ENCODE peak calls at places on chromosomes 5 and 9, in five cellular contexts. One of them, this sample, is unnamed.
A peak's percentile ranks its signal among the peaks of the same experiment; 100 is the strongest.

GRCh38 chr9:69248005-69248404 is 73.9 kb downstream of the TJP2 start:
- ATAC-seq in upper lobe of left lung: no peak
- ATAC-seq in GM12878: no peak
- ATAC-seq in K562: no peak
- ATAC-seq in HepG2: peak; percentile 19
- ATAC-seq in this sample: no peak

GRCh38 chr5:1905108-1905507 is 22.4 kb upstream of the IRX4 start:
- ATAC-seq in HepG2: no peak
- ATAC-seq in GM12878: no peak
- ATAC-seq in K562: no peak
- ATAC-seq in upper lobe of left lung: no peak
- ATAC-seq in this sample: no peak

GRCh38 chr9:99359336-99359735 is 137.3 kb downstream of the SEC61B start:
- ATAC-seq in K562: no peak
- ATAC-seq in HepG2: no peak
- ATAC-seq in GM12878: no peak
- ATAC-seq in upper lobe of left lung: no peak
- ATAC-seq in this sample: no peak

GRCh38 chr9:125659954-125660353 is 47.1 kb downstream of the MAPKAP1 start:
- ATAC-seq in HepG2: no peak
- ATAC-seq in upper lobe of left lung: no peak
- ATAC-seq in GM12878: peak; percentile 82
- ATAC-seq in K562: no peak
- ATAC-seq in this sample: no peak

GRCh38 chr5:51378415-51378777 is 4.9 kb upstream of the ISL1 start:
- ATAC-seq in HepG2: no peak
- ATAC-seq in GM12878: no peak
- ATAC-seq in upper lobe of left lung: no peak
- ATAC-seq in K562: no peak
- ATAC-seq in this sample: no peak

GRCh38 chr5:112604741-112605390 is 132.8 kb upstream of the APC start:
- ATAC-seq in GM12878: peak; percentile 97
- ATAC-seq in HepG2: peak; percentile 98
- ATAC-seq in upper lobe of left lung: no peak
- ATAC-seq in K562: peak; percentile 97
- ATAC-seq in this sample: no peak

GRCh38 chr5:50564558-50564957 is 101.9 kb upstream of the PARP8 start:
- ATAC-seq in GM12878: peak; percentile 81
- ATAC-seq in upper lobe of left lung: no peak
- ATAC-seq in HepG2: no peak
- ATAC-seq in K562: no peak
- ATAC-seq in this sample: no peak

GRCh38 chr9:96040591-96041461 is 165.3 kb downstream of the ERCC6L2 start:
- ATAC-seq in K562: no peak
- ATAC-seq in upper lobe of left lung: no peak
- ATAC-seq in HepG2: peak; percentile 74
- ATAC-seq in GM12878: no peak
- ATAC-seq in this sample: peak; percentile 35

GRCh38 chr9:131737426-131737825 is 2.5 kb downstream of the RAPGEF1 start:
- ATAC-seq in K562: no peak
- ATAC-seq in upper lobe of left lung: no peak
- ATAC-seq in HepG2: no peak
- ATAC-seq in GM12878: peak; percentile 8
- ATAC-seq in this sample: no peak

GRCh38 chr5:180785151-180785781 is 17.3 kb downstream of the MGAT1 start:
- ATAC-seq in upper lobe of left lung: peak; percentile 38
- ATAC-seq in HepG2: peak; percentile 22
- ATAC-seq in GM12878: peak; percentile 13
- ATAC-seq in K562: no peak
- ATAC-seq in this sample: peak; percentile 46

GRCh38 chr9:109507421-109507838 is 9.3 kb upstream of the PTPN3 start:
- ATAC-seq in HepG2: peak; percentile 89
- ATAC-seq in upper lobe of left lung: no peak
- ATAC-seq in K562: no peak
- ATAC-seq in GM12878: no peak
- ATAC-seq in this sample: peak; percentile 68

GRCh38 chr9:129026442-129027223 is 1.5 kb downstream of the SH3GLB2 start:
- ATAC-seq in K562: peak; percentile 8
- ATAC-seq in HepG2: peak; percentile 34
- ATAC-seq in upper lobe of left lung: no peak
- ATAC-seq in GM12878: no peak
- ATAC-seq in this sample: no peak

GRCh38 chr5:125149503-125149902 is 403.1 kb upstream of the ZNF608 start:
- ATAC-seq in K562: no peak
- ATAC-seq in HepG2: no peak
- ATAC-seq in upper lobe of left lung: no peak
- ATAC-seq in GM12878: no peak
- ATAC-seq in this sample: no peak

GRCh38 chr9:90014421-90014820 is 409.6 kb downstream of the GADD45G start:
- ATAC-seq in HepG2: no peak
- ATAC-seq in GM12878: no peak
- ATAC-seq in upper lobe of left lung: no peak
- ATAC-seq in K562: no peak
- ATAC-seq in this sample: no peak

GRCh38 chr5:50853151-50853550 is 186.7 kb downstream of the PARP8 start:
- ATAC-seq in K562: no peak
- ATAC-seq in upper lobe of left lung: no peak
- ATAC-seq in GM12878: peak; percentile 82
- ATAC-seq in HepG2: no peak
- ATAC-seq in this sample: peak; percentile 39

GRCh38 chr5:111704452-111705085 is 52.4 kb downstream of the NREP start:
- ATAC-seq in GM12878: peak; percentile 67
- ATAC-seq in upper lobe of left lung: no peak
- ATAC-seq in HepG2: no peak
- ATAC-seq in K562: no peak
- ATAC-seq in this sample: no peak

GRCh38 chr9:104503440-104503839 is 623 bp upstream of the OR13F1 start:
- ATAC-seq in K562: no peak
- ATAC-seq in upper lobe of left lung: no peak
- ATAC-seq in HepG2: no peak
- ATAC-seq in GM12878: no peak
- ATAC-seq in this sample: no peak

GRCh38 chr9:84343111-84343521 is 2.6 kb upstream of the SLC28A3 start:
- ATAC-seq in K562: peak; percentile 89
- ATAC-seq in GM12878: no peak
- ATAC-seq in upper lobe of left lung: no peak
- ATAC-seq in HepG2: no peak
- ATAC-seq in this sample: no peak

GRCh38 chr9:124286292-124286931 is 28.7 kb downstream of the NEK6 start:
- ATAC-seq in GM12878: peak; percentile 76
- ATAC-seq in K562: no peak
- ATAC-seq in HepG2: no peak
- ATAC-seq in upper lobe of left lung: peak; percentile 21
- ATAC-seq in this sample: no peak

DNA sequence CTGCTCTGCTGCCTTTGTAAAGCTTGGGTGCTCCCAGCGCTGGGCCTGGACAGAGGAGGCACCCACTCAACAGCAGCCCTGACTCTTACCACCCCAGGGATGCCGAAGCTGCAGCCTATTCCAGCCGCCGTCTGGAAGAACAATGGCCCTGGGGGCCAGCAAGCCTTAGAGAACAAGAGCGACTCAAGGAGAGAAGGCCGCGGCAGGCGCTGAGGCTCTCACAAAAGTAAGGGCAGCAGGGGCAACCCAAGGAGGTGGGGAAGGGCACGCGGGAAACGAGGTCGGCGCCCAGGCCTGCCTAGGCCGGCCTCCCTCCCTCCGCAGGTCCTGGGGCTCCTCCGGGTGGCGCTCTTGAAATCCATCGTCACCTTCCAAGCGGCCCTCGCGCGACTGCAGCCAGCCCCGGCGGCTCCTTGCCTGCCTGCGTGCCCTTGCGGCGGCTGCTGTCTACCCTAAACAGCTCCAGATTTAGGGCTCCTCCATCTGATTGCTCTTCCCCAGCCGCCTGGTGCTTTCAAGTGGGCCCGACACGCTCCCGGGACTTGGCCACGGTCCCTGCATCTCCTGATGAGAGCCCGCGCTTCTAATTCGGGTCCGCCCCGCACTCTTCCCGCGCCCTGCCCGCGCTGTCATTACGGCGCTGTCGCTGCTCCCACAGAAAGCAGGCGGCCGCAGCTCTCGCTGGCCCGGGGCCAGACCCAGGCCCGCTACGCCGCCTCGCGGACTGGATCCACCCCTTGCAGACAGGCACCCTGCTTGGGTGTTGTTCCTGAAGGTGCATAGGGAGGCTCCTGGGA is 213.3 kb downstream of the SEMA6A start:
- ATAC-seq in HepG2: no peak
- ATAC-seq in K562: no peak
- ATAC-seq in GM12878: no peak
- ATAC-seq in upper lobe of left lung: no peak
- ATAC-seq in this sample: peak; percentile 65
- TF ChIP-seq CTCF in HepG2: no peak
- TF ChIP-seq CTCF in K562: no peak
- TF ChIP-seq CTCF in GM12878: no peak
- TF ChIP-seq CTCF in upper lobe of left lung: peak; percentile 17
- TF ChIP-seq CTCF in this sample: peak; percentile 30

GRCh38 chr9:35903049-35903448 is 3.0 kb upstream of the HRCT1 start:
- ATAC-seq in HepG2: no peak
- ATAC-seq in K562: peak; percentile 79
- ATAC-seq in upper lobe of left lung: no peak
- ATAC-seq in GM12878: peak; percentile 84
- ATAC-seq in this sample: no peak
- TF ChIP-seq POLR2AphosphoS5 in HepG2: no peak
- TF ChIP-seq POLR2AphosphoS5 in K562: no peak
- TF ChIP-seq POLR2AphosphoS5 in upper lobe of left lung: no peak
- TF ChIP-seq POLR2AphosphoS5 in GM12878: no peak
- TF ChIP-seq POLR2AphosphoS5 in this sample: no peak

GRCh38 chr9:80437825-80438224 is 866.1 kb downstream of the TLE4 start:
- ATAC-seq in K562: no peak
- ATAC-seq in GM12878: no peak
- ATAC-seq in upper lobe of left lung: no peak
- ATAC-seq in HepG2: no peak
- ATAC-seq in this sample: no peak

GRCh38 chr9:80440724-80441123 is 869.0 kb downstream of the TLE4 start:
- ATAC-seq in upper lobe of left lung: no peak
- ATAC-seq in K562: no peak
- ATAC-seq in HepG2: no peak
- ATAC-seq in GM12878: no peak
- ATAC-seq in this sample: no peak

GRCh38 chr9:80435591-80435990 is 863.8 kb downstream of the TLE4 start:
- ATAC-seq in GM12878: no peak
- ATAC-seq in HepG2: no peak
- ATAC-seq in K562: no peak
- ATAC-seq in upper lobe of left lung: no peak
- ATAC-seq in this sample: no peak
- TF ChIP-seq EP300 in GM12878: no peak
- TF ChIP-seq EP300 in HepG2: no peak
- TF ChIP-seq EP300 in K562: no peak
- TF ChIP-seq EP300 in upper lobe of left lung: no peak
- TF ChIP-seq EP300 in this sample: no peak

DNA sequence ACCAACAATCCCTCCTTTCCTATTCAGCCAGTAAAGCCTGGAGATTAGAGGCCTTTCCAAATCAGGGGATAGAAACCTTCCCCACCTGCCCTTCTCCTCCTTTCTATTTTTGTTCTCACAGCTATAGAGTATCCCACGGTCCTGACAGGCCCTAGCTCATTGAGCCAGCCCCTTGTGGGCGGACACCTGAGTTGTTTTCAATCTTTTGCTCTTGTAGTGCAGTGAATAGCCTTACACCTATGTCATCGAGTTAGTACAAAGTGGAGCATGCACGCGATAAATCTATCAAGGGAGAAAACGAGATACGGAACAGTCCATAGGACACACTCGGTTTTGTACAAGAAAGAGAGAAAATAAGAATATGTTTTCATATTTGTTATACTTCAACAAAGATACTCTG is 77.2 kb downstream of the TSPAN17 start:
- ATAC-seq in upper lobe of left lung: no peak
- ATAC-seq in GM12878: no peak
- ATAC-seq in K562: no peak
- ATAC-seq in HepG2: no peak
- ATAC-seq in this sample: no peak
- TF ChIP-seq CTCF in upper lobe of left lung: no peak
- TF ChIP-seq CTCF in GM12878: no peak
- TF ChIP-seq CTCF in K562: no peak
- TF ChIP-seq CTCF in HepG2: no peak
- TF ChIP-seq CTCF in this sample: no peak

GRCh38 chr9:133472753-133473378 is 6.0 kb downstream of the SLC2A6 start:
- ATAC-seq in K562: no peak
- ATAC-seq in HepG2: no peak
- ATAC-seq in GM12878: no peak
- ATAC-seq in upper lobe of left lung: no peak
- ATAC-seq in this sample: no peak
- TF ChIP-seq POLR2AphosphoS5 in K562: no peak
- TF ChIP-seq POLR2AphosphoS5 in HepG2: no peak
- TF ChIP-seq POLR2AphosphoS5 in GM12878: no peak
- TF ChIP-seq POLR2AphosphoS5 in upper lobe of left lung: no peak
- TF ChIP-seq POLR2AphosphoS5 in this sample: no peak

DNA sequence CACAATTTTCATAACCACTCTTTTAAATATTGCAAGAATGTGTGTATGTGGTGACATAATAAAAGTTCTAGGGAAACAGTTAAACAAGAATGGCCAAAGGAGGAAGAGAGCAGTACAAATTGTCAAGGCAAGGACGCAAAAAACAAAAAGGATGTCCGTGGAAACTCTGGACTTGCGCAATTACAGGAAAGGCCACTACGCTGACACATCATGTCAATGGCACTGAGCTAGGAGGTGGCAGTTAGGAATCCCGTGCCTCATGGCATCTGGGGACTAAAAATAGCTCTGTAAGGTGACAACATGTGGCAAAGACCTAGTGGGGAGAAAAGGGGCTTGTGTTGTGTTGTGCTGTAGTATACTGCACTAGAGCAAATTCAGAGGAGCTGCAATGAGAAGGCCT is 123.9 kb upstream of the STC2 start:
- ATAC-seq in HepG2: no peak
- ATAC-seq in K562: no peak
- ATAC-seq in upper lobe of left lung: no peak
- ATAC-seq in GM12878: no peak
- ATAC-seq in this sample: no peak
- TF ChIP-seq EP300 in HepG2: no peak
- TF ChIP-seq EP300 in K562: no peak
- TF ChIP-seq EP300 in upper lobe of left lung: no peak
- TF ChIP-seq EP300 in GM12878: no peak
- TF ChIP-seq EP300 in this sample: no peak

GRCh38 chr9:138022121-138022741 is 144.6 kb downstream of the CACNA1B start:
- ATAC-seq in upper lobe of left lung: no peak
- ATAC-seq in GM12878: peak; percentile 60
- ATAC-seq in K562: peak; percentile 83
- ATAC-seq in HepG2: peak; percentile 80
- ATAC-seq in this sample: no peak
- TF ChIP-seq CTCF in upper lobe of left lung: peak; percentile 12
- TF ChIP-seq CTCF in GM12878: peak; percentile 36
- TF ChIP-seq CTCF in K562: peak; percentile 42
- TF ChIP-seq CTCF in HepG2: peak; percentile 62
- TF ChIP-seq CTCF in this sample: no peak

GRCh38 chr9:15438891-15439290 is 16.2 kb downstream of the SNAPC3 start:
- ATAC-seq in GM12878: no peak
- ATAC-seq in K562: no peak
- ATAC-seq in HepG2: no peak
- ATAC-seq in upper lobe of left lung: no peak
- ATAC-seq in this sample: no peak

DNA sequence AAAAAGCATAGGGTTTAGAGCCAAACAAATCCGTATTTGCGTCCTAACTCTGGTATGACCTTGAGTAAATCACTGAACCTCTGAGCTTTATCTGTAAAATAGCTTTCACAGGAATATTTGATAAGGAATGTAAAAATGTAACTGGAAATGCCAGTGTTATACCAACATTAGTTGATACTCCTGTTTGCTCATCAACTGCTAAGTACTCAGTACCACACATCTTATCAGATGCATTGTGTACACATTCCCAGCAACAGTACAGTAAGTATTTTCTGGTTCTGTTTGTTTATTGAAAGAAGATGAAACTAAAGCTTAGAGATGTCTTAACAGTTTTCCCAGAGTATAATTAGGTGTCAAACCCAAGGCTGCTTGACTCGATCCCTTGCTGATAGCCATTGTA is 21.5 kb downstream of the SNAPC3 start:
- ATAC-seq in upper lobe of left lung: no peak
- ATAC-seq in K562: no peak
- ATAC-seq in HepG2: no peak
- ATAC-seq in GM12878: no peak
- ATAC-seq in this sample: no peak
- TF ChIP-seq POLR2AphosphoS5 in upper lobe of left lung: no peak
- TF ChIP-seq POLR2AphosphoS5 in K562: no peak
- TF ChIP-seq POLR2AphosphoS5 in HepG2: no peak
- TF ChIP-seq POLR2AphosphoS5 in GM12878: no peak
- TF ChIP-seq POLR2AphosphoS5 in this sample: no peak

This sample was measured in gastroesophageal sphincter.